ENCODE peak calls at places on chromosomes 4 and X, in six cellular contexts. One of them, this sample, is unnamed.

GRCh38 chr4:183391204-183391603 is 53.2 kb upstream of the CDKN2AIP start:
- DNase-seq in activated CD4-positive, alpha-beta T cell treated with anti-CD3 and anti-CD28 coated beads, Interleukin-2, amount 10 ng/mL, durations not matched to agents 7 days and 5 days: no peak
- DNase-seq in neural crest cell: no peak
- DNase-seq in lung: no peak
- DNase-seq in NCI-H1105 treated with DMSO at 0.1 percent for 48 hours: no peak
- DNase-seq in dorsolateral prefrontal cortex: no peak
- DNase-seq in this sample: no peak

GRCh38 chr4:180203349-180203748 is 2039.9 kb upstream of the TENM3 start:
- DNase-seq in activated CD4-positive, alpha-beta T cell treated with anti-CD3 and anti-CD28 coated beads, Interleukin-2, amount 10 ng/mL, durations not matched to agents 7 days and 5 days: no peak
- DNase-seq in neural crest cell: no peak
- DNase-seq in lung: no peak
- DNase-seq in NCI-H1105 treated with DMSO at 0.1 percent for 48 hours: no peak
- DNase-seq in dorsolateral prefrontal cortex: no peak
- DNase-seq in this sample: no peak

GRCh38 chrX:2789569-2789968 is 37.7 kb downstream of the XG start:
- DNase-seq in activated CD4-positive, alpha-beta T cell treated with anti-CD3 and anti-CD28 coated beads, Interleukin-2, amount 10 ng/mL, durations not matched to agents 7 days and 5 days: no peak
- DNase-seq in neural crest cell: no peak
- DNase-seq in lung: no peak
- DNase-seq in NCI-H1105 treated with DMSO at 0.1 percent for 48 hours: no peak
- DNase-seq in dorsolateral prefrontal cortex: no peak
- DNase-seq in this sample: no peak

GRCh38 chr4:113997206-113997605 is 17.8 kb upstream of the ARSJ start:
- DNase-seq in activated CD4-positive, alpha-beta T cell treated with anti-CD3 and anti-CD28 coated beads, Interleukin-2, amount 10 ng/mL, durations not matched to agents 7 days and 5 days: no peak
- DNase-seq in neural crest cell: no peak
- DNase-seq in lung: no peak
- DNase-seq in NCI-H1105 treated with DMSO at 0.1 percent for 48 hours: no peak
- DNase-seq in dorsolateral prefrontal cortex: no peak
- DNase-seq in this sample: no peak

GRCh38 chrX:110175146-110175545 is 142.7 kb downstream of the AMMECR1 start:
- DNase-seq in activated CD4-positive, alpha-beta T cell treated with anti-CD3 and anti-CD28 coated beads, Interleukin-2, amount 10 ng/mL, durations not matched to agents 7 days and 5 days: no peak
- DNase-seq in neural crest cell: no peak
- DNase-seq in lung: no peak
- DNase-seq in NCI-H1105 treated with DMSO at 0.1 percent for 48 hours: no peak
- DNase-seq in dorsolateral prefrontal cortex: no peak
- DNase-seq in this sample: no peak

GRCh38 chr4:57187241-57187640 is 77.1 kb upstream of the IGFBP7 start:
- DNase-seq in activated CD4-positive, alpha-beta T cell treated with anti-CD3 and anti-CD28 coated beads, Interleukin-2, amount 10 ng/mL, durations not matched to agents 7 days and 5 days: no peak
- DNase-seq in neural crest cell: no peak
- DNase-seq in lung: no peak
- DNase-seq in NCI-H1105 treated with DMSO at 0.1 percent for 48 hours: no peak
- DNase-seq in dorsolateral prefrontal cortex: no peak
- DNase-seq in this sample: no peak

GRCh38 chr4:3703343-3703676 is 62.9 kb upstream of the ADRA2C start:
- DNase-seq in activated CD4-positive, alpha-beta T cell treated with anti-CD3 and anti-CD28 coated beads, Interleukin-2, amount 10 ng/mL, durations not matched to agents 7 days and 5 days: no peak
- DNase-seq in neural crest cell: no peak
- DNase-seq in lung: no peak
- DNase-seq in NCI-H1105 treated with DMSO at 0.1 percent for 48 hours: no peak
- DNase-seq in dorsolateral prefrontal cortex: no peak
- DNase-seq in this sample: no peak

GRCh38 chr4:186726440-186727148 is 2.9 kb upstream of the FAT1 start:
- DNase-seq in activated CD4-positive, alpha-beta T cell treated with anti-CD3 and anti-CD28 coated beads, Interleukin-2, amount 10 ng/mL, durations not matched to agents 7 days and 5 days: no peak
- DNase-seq in neural crest cell: peak
- DNase-seq in lung: peak
- DNase-seq in NCI-H1105 treated with DMSO at 0.1 percent for 48 hours: peak
- DNase-seq in dorsolateral prefrontal cortex: no peak
- DNase-seq in this sample: peak

GRCh38 chrX:78618987-78619386 is 40.1 kb downstream of the RTL3 start:
- DNase-seq in activated CD4-positive, alpha-beta T cell treated with anti-CD3 and anti-CD28 coated beads, Interleukin-2, amount 10 ng/mL, durations not matched to agents 7 days and 5 days: no peak
- DNase-seq in neural crest cell: no peak
- DNase-seq in lung: no peak
- DNase-seq in NCI-H1105 treated with DMSO at 0.1 percent for 48 hours: no peak
- DNase-seq in dorsolateral prefrontal cortex: no peak
- DNase-seq in this sample: no peak

GRCh38 chr4:8613421-8614364 is 21.1 kb downstream of the CPZ start:
- DNase-seq in activated CD4-positive, alpha-beta T cell treated with anti-CD3 and anti-CD28 coated beads, Interleukin-2, amount 10 ng/mL, durations not matched to agents 7 days and 5 days: no peak
- DNase-seq in neural crest cell: no peak
- DNase-seq in lung: no peak
- DNase-seq in NCI-H1105 treated with DMSO at 0.1 percent for 48 hours: no peak
- DNase-seq in dorsolateral prefrontal cortex: no peak
- DNase-seq in this sample: no peak

This sample was measured in NCI-H69.